ENCODE peak calls at places on chromosomes 6 and 20, in four cellular contexts. F is right lobe of liver, D is body of pancreas, V is prostate gland. N is an unnamed sample. For H3K36me3, the result is how much of the 10 kb centered on the place peaks cover.

GRCh38 chr6:108940741-108941140 is 92.5 kb downstream of the ARMC2 start:
- DNase-seq in F (no peak), D (no peak), V (no peak), N (no peak)

GRCh38 chr6:42226251-42227143 is 8.8 kb upstream of the MRPS10 start:
- DNase-seq in F (peak), D (no peak), V (peak), N (no peak)

GRCh38 chr20:57342829-57343228 is 8.2 kb upstream of the RAE1 start:
- DNase-seq in F (no peak), D (no peak), V (no peak), N (no peak)

GRCh38 chr6:3906191-3907019 is 57.2 kb downstream of the FAM50B start:
- DNase-seq in F (peak), D (peak), V (no peak), N (peak)

GRCh38 chr6:25714765-25715164 is 39.8 kb upstream of the SLC17A4 start:
- DNase-seq in F (no peak), D (no peak), V (no peak), N (no peak)

GRCh38 chr6:137264308-137265075 is 45.3 kb upstream of the IFNGR1 start:
- DNase-seq in F (no peak), D (no peak), V (no peak), N (no peak)

GRCh38 chr20:59518881-59519706 is 85.2 kb upstream of the PHACTR3 start:
- DNase-seq in F (no peak), D (peak), V (no peak), N (no peak)

GRCh38 chr6:43609402-43609801 is 19.7 kb downstream of the GTPBP2 start:
- DNase-seq in F (no peak), D (no peak), V (no peak), N (no peak)

GRCh38 chr6:108589244-108589730 is 28.6 kb downstream of the FOXO3 start:
- DNase-seq in F (peak), D (peak), V (peak), N (peak)

GRCh38 chr6:33206027-33206863 is 1.8 kb downstream of the HSD17B8 start:
- DNase-seq in F (no peak), D (no peak), V (no peak), N (no peak)

GRCh38 chr6:111872521-111873177 is 603 bp downstream of the FYN start:
- DNase-seq in F (peak), D (no peak), V (no peak), N (peak)

DNA sequence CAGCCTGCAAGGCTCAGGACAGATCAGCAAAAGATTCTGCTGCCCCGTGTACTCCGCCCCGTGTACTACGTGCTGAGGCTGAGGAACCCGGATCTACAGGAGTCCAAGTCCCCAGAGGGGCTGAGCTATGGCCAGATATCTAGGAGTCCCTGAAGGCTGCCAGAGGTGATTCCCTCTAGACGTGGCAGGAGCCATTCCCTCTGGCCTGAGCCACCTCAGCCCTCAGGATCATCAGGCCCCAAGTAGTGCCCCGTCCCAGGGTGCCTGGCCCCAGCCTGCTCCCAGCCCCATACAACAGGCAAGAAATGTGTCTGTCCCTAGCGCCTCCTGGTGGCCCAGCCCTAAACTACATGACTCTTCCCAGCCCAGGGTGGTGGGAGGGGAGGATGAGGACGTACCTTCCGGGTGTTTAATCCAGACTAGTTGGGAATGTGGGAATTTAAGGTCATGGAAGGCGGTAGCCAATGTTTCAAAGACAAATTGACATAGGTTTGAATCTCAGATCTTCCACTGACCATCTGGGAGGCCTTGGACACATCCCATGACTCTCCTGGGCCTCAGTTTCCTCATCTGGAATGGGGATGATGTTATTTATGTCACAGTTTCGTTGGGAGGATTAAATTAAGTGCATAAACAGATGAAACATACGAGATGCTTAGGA is 49.4 kb upstream of the PTPN1 start:
- DNase-seq in F (peak), D (peak), V (peak), N (peak)
- TF ChIP-seq POLR2A in F (peak), D (no peak), V (no peak), N (no peak)

DNA sequence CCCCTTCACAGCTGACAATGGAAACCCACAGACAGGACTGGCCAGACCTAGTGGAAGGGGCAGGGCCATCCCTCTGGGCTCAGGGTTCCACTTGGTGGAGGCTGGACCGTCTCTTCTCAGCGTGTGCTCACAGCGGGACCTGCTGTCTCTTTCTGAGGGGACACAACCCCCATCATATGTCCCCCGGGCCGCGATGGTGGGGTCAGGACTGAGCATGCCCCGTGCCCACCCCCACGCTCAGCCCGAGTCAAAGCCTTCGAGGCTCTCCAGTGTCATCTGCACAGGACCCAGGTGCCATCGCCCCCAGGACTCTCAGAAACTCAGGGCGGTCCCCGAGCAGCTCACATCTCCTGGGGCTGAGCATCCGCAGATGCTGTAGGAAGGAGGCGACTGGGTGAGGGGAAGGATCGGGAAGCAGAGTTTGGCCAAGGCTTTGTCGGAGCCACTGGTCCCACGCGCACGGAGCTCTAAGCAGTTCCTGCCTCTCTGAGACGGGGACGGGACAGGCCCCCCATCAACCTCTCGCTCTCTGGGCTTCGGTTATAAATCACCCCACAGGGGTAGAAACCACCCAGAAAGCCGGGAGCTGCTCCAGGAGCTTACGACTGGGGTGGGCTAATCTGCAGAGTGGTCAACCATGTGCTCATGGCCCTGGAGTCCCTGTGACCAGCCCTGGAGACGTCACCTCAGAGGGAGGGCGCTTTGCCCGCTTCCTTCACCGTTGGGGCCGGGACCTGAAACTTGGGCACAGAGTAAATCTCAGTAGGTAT is 183.4 kb upstream of the SULF2 start:
- DNase-seq in F (no peak), D (no peak), V (no peak), N (no peak)
- H3K4me3 ChIP-seq in F (no peak), D (no peak), V (no peak), N (no peak)

DNA sequence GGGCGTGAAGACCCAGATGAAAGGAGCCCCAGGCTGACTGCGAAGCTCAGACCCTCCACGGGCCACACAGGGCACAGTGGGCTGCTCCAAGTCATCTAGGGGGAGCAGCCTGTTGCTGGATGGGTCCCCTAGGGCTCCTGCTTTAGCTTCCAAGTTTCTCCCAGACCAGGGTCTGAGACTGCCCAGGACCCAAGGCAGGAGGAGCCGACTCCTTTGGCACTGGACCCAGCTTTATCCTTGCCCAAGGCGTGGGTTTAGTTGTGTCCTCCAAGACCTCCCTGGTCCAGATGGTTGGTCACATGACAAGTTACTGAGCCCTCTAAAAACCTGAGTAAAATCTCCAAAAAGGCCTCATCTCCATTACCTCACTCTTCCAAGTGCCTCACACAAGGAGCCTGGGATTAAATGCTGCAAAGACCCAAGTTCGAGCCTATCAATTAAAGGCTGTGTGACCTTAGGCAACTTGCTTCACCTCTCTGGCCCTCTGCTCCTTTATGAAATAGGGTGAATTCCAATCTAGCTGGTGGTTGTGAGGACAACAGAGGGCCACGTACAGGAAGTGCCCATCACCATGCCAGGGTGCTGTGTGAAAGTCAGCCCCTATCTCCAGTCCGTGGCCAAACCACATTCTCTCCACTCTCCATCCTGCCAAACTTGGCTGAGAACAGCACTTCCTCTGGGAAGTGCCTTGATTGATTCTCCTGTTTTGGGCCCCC is 2.5 kb downstream of the NECAB3 start:
- DNase-seq in F (no peak), D (no peak), V (no peak), N (no peak)
- H3K36me3 ChIP-seq in F (under half), D (under half), V (under half), N (under half)

GRCh38 chr6:71420693-71421328 is 132.2 kb downstream of the OGFRL1 start:
- DNase-seq in F (peak), D (peak), V (peak), N (peak)
- TF ChIP-seq POLR2A in F (peak), D (peak), V (peak), N (peak)